ENCODE peak calls at places on chromosome 19, in nine cellular contexts. T is astrocyte of the spinal cord, Q is astrocyte of the cerebellum, W is upper lobe of left lung, U is GM12878, B is tibial nerve, J is lung, H is AML-193, M is GM18507. E is an unnamed sample.

GRCh38 chr19:29775575-29775900 is 36.3 kb upstream of the CCNE1 start:
- DNase-seq in T (no peak), Q (no peak), W (no peak), U (no peak), B (no peak), J (no peak), H (no peak), M (no peak), E (no peak)

GRCh38 chr19:17830567-17831418 is 9.5 kb upstream of the INSL3 start:
- DNase-seq in T (peak; percentile 69), Q (no peak), W (peak; percentile 83), U (no peak), B (peak; percentile 48), J (peak; percentile 51), H (no peak), M (peak; percentile 46), E (no peak)

GRCh38 chr19:3025516-3025890 is 3.6 kb downstream of the TLE2 start:
- DNase-seq in T (no peak), Q (no peak), W (no peak), U (no peak), B (no peak), J (no peak), H (no peak), M (no peak), E (no peak)

GRCh38 chr19:55585658-55586339 is 5.2 kb upstream of the ZNF579 start:
- DNase-seq in T (peak; percentile 84), Q (peak; percentile 24), W (peak; percentile 91), U (no peak), B (peak; percentile 36), J (peak; percentile 87), H (no peak), M (no peak), E (peak; percentile 95)

GRCh38 chr19:8115805-8116396 is 33.5 kb downstream of the FBN3 start:
- DNase-seq in T (no peak), Q (no peak), W (no peak), U (no peak), B (no peak), J (no peak), H (no peak), M (no peak), E (no peak)

GRCh38 chr19:14425696-14426138 is 6.6 kb upstream of the DDX39A start:
- DNase-seq in T (peak; percentile 20), Q (no peak), W (no peak), U (no peak), B (no peak), J (no peak), H (no peak), M (no peak), E (no peak)

GRCh38 chr19:46635920-46636761 is at the start of gene GNG8:
- DNase-seq in T (no peak), Q (no peak), W (peak; percentile 83), U (no peak), B (no peak), J (no peak), H (no peak), M (no peak), E (no peak)

GRCh38 chr19:40191836-40192646 is 815 bp downstream of the MAP3K10 start:
- DNase-seq in T (peak; percentile 12), Q (no peak), W (peak; percentile 88), U (no peak), B (no peak), J (no peak), H (no peak), M (no peak), E (peak; percentile 24)

GRCh38 chr19:6828698-6829633 is 56.5 kb downstream of the VAV1 start:
- DNase-seq in T (no peak), Q (no peak), W (peak; percentile 79), U (peak; percentile 8), B (no peak), J (no peak), H (peak; percentile 12), M (peak; percentile 28), E (no peak)

GRCh38 chr19:38387550-38388309 is at the start of gene GGN:
- DNase-seq in T (peak; percentile 97), Q (peak; percentile 80), W (peak; percentile 96), U (no peak), B (peak; percentile 43), J (peak; percentile 89), H (peak; percentile 51), M (peak; percentile 74), E (peak; percentile 95)

GRCh38 chr19:29287061-29287460 is 74.1 kb upstream of the UQCRFS1 start:
- DNase-seq in T (no peak), Q (no peak), W (no peak), U (no peak), B (no peak), J (no peak), H (no peak), M (no peak), E (peak; percentile 4)

GRCh38 chr19:14943601-14944000 is 2.3 kb downstream of the OR7C2 start:
- DNase-seq in T (no peak), Q (no peak), W (no peak), U (peak; percentile 1), B (no peak), J (no peak), H (no peak), M (no peak), E (no peak)

GRCh38 chr19:4304509-4305252 is at the start of gene FSD1:
- DNase-seq in T (peak; percentile 42), Q (no peak), W (peak; percentile 89), U (no peak), B (no peak), J (no peak), H (no peak), M (peak; percentile 91), E (no peak)

E was measured in thyroid gland.